ENCODE peak calls at places on chromosomes 4 and X, in five cellular contexts. M is mucosa of descending colon, S is cardiac muscle cell, Y is chondrocyte, E is body of pancreas. N is an unnamed sample.

GRCh38 chr4:73721901-73722300 is 18.5 kb upstream of the CXCL8 start:
- DNase-seq in M (no peak), S (no peak), Y (no peak), E (no peak), N (no peak)

GRCh38 chr4:142452132-142452855 is 393.8 kb downstream of the INPP4B start:
- DNase-seq in M (no peak), S (no peak), Y (no peak), E (no peak), N (no peak)

GRCh38 chr4:26238426-26238781 is 82.4 kb upstream of the RBPJ start:
- DNase-seq in M (peak), S (no peak), Y (no peak), E (no peak), N (no peak)

GRCh38 chrX:45758319-45758718 is 557.6 kb upstream of the DIPK2B start:
- DNase-seq in M (no peak), S (no peak), Y (no peak), E (no peak), N (no peak)

GRCh38 chr4:27490747-27491146 is 630.1 kb downstream of the STIM2 start:
- DNase-seq in M (no peak), S (no peak), Y (no peak), E (no peak), N (no peak)

GRCh38 chr4:16573181-16573580 is 325.3 kb downstream of the LDB2 start:
- DNase-seq in M (no peak), S (no peak), Y (no peak), E (no peak), N (no peak)

GRCh38 chrX:40938418-40938817 is 146.8 kb upstream of the USP9X start:
- DNase-seq in M (no peak), S (no peak), Y (no peak), E (no peak), N (no peak)

GRCh38 chr4:113004655-113005054 is 44.8 kb upstream of the ANK2 start:
- DNase-seq in M (no peak), S (no peak), Y (no peak), E (no peak), N (no peak)

GRCh38 chr4:103150677-103151076 is 47.5 kb downstream of the CENPE start:
- DNase-seq in M (no peak), S (no peak), Y (no peak), E (no peak), N (no peak)

GRCh38 chr4:7842384-7843279 is 97.0 kb downstream of the AFAP1 start:
- DNase-seq in M (peak), S (no peak), Y (no peak), E (no peak), N (no peak)

GRCh38 chrX:134512566-134512965 is 52.6 kb downstream of the HPRT1 start:
- DNase-seq in M (no peak), S (no peak), Y (no peak), E (no peak), N (no peak)

GRCh38 chr4:11228575-11228974 is 200.1 kb downstream of the HS3ST1 start:
- DNase-seq in M (no peak), S (no peak), Y (no peak), E (no peak), N (no peak)

GRCh38 chr4:93828332-93828829 is at the start of gene ATOH1:
- DNase-seq in M (peak), S (peak), Y (no peak), E (peak), N (peak)

GRCh38 chrX:136202889-136203288 is 48.3 kb downstream of the MAP7D3 start:
- DNase-seq in M (no peak), S (no peak), Y (no peak), E (no peak), N (no peak)

GRCh38 chrX:143476751-143477150 is 40.5 kb downstream of the SPANXN3 start:
- DNase-seq in M (no peak), S (no peak), Y (no peak), E (no peak), N (no peak)

GRCh38 chrX:45050558-45050957 is 150.1 kb downstream of the DIPK2B start:
- DNase-seq in M (no peak), S (no peak), Y (no peak), E (no peak), N (no peak)

GRCh38 chr4:66688674-66689073 is 856.6 kb downstream of the CENPC start:
- DNase-seq in M (no peak), S (peak), Y (no peak), E (no peak), N (no peak)

GRCh38 chr4:105601406-105601805 is 49.0 kb downstream of the ARHGEF38 start:
- DNase-seq in M (no peak), S (no peak), Y (no peak), E (no peak), N (no peak)

GRCh38 chr4:185847352-185848078 is 35.5 kb upstream of the SORBS2 start:
- DNase-seq in M (peak), S (peak), Y (no peak), E (no peak), N (no peak)

GRCh38 chrX:39519213-39519544 is 578.6 kb downstream of the BCOR start:
- DNase-seq in M (peak), S (peak), Y (no peak), E (peak), N (no peak)

GRCh38 chr4:53233396-53233795 is 132.5 kb downstream of the SCFD2 start:
- DNase-seq in M (no peak), S (no peak), Y (no peak), E (no peak), N (no peak)

DNA sequence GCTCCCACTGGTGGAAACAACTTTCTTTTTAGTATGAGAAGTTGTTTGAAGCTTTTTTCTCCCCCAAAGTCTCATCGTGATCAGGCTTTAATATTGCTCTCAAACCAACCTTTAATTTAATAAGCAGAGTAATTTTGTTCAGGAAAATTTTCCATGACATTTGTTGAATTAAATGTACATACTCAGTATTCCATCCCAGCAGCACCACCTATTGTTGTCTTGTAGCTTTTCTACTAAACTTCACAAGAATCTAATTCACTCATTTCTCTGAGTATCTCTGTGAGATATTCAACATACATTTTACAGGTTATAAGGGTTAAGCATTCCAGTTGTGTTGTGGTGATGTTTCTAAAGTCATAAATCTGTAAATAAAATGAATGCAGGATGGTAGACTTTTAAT is 218.3 kb upstream of the HAND2 start:
- DNase-seq in M (peak), S (peak), Y (no peak), E (no peak), N (no peak)
- TF ChIP-seq CTCF in M (no peak), S (peak), Y (peak), E (peak), N (no peak)

DNA sequence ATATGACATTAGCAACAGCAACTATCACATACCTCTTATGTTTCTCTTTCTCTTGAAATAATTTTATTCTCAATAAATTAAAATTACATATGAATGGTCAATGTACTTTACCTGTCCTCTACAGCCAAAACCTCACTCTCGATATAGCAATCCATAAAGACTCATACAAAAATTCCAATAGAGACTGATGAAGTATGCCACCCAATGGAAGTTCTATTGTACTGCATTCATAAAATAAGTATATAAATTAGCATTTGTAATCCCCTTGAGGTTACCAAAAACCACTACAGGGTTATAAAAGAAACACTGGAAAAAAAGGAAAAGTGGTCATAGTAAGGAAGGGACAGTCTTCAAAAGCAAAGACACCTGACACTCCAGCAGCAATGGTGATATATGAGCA is 32.8 kb downstream of the CLDN2 start:
- DNase-seq in M (no peak), S (peak), Y (no peak), E (no peak), N (no peak)
- TF ChIP-seq CTCF in M (no peak), S (peak), Y (peak), E (peak), N (peak)

DNA sequence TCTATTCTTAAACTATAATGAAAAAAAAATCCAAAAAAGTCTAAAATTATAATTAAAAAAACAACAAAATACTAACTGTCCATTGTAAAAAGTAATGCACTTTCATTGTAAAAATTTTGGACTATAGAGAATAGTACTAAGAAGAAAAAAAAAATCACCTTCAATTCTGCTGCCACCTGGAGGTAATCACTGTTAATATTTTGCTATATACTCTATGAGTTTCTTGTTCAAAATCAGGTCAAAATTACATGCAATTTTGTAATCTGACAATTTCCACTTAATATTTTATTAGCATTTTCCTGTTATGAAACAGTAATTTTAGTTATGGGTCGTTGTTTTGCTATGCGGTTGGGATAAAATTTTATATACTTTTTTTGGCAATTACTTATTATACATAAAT is 62.0 kb downstream of the HTT start:
- DNase-seq in M (no peak), S (no peak), Y (no peak), E (no peak), N (no peak)
- TF ChIP-seq CTCF in M (no peak), S (peak), Y (peak), E (peak), N (no peak)

GRCh38 chr4:119136541-119136940 is 909 bp downstream of the MYOZ2 start:
- DNase-seq in M (no peak), S (peak), Y (no peak), E (no peak), N (no peak)
- TF ChIP-seq CTCF in M (no peak), S (peak), Y (no peak), E (no peak), N (no peak)

DNA sequence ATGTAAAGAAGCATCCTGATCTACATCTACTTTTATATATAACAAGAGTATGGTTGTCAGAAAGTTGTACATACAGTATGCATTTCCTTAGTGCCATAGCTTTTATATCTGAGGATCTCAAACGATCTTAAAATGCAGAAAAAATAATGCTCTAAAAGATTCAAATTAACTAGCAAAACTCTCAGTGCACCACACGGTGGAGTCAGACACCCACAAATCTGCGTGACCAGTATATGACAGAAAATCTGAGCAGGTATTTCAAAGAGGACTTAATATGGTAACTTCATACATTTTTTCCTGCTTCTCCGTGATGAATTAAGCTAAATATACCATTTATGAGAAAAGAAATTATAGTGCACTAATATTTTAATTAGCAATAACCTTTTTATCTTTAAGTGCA is 803.0 kb downstream of the DMD start:
- DNase-seq in M (peak), S (no peak), Y (no peak), E (no peak), N (no peak)
- TF ChIP-seq CTCF in M (no peak), S (no peak), Y (peak), E (no peak), N (peak)

GRCh38 chr4:101187837-101188236 is 159.5 kb downstream of the PPP3CA start:
- DNase-seq in M (no peak), S (no peak), Y (no peak), E (no peak), N (no peak)
- TF ChIP-seq CTCF in M (no peak), S (peak), Y (peak), E (peak), N (no peak)